ENCODE peak calls at places on chromosomes 4 and X, in ten cellular contexts. D is lower leg skin, Q is ovary, G is endothelial cell of umbilical vein, T is heart left ventricle, C is GM12891, E is tibial nerve, K is IMR-90, Y is body of pancreas, M is GM12892. V is an unnamed sample.

GRCh38 chr4:66899422-66900065 is 645.8 kb downstream of the CENPC start:
- DNase-seq in D (no peak), Q (peak; percentile 11), G (no peak), T (no peak), C (no peak), E (no peak), K (no peak), Y (no peak), M (no peak), V (no peak)

GRCh38 chrX:150844016-150844415 is 54.5 kb downstream of the CD99L2 start:
- DNase-seq in D (no peak), Q (no peak), G (no peak), T (no peak), C (no peak), E (no peak), K (no peak), Y (no peak), M (no peak), V (no peak)

GRCh38 chrX:16785247-16786138 is 773 bp upstream of the TXLNG start:
- DNase-seq in D (peak; percentile 18), Q (peak; percentile 33), G (no peak), T (peak; percentile 36), C (no peak), E (peak; percentile 5), K (no peak), Y (peak; percentile 30), M (no peak), V (no peak)

GRCh38 chr4:48943387-48943786 is 36.8 kb upstream of the OCIAD2 start:
- DNase-seq in D (no peak), Q (no peak), G (no peak), T (no peak), C (no peak), E (no peak), K (no peak), Y (no peak), M (no peak), V (no peak)

GRCh38 chrX:30150196-30150895 is 65.0 kb upstream of the MAGEB2 start:
- DNase-seq in D (no peak), Q (no peak), G (no peak), T (no peak), C (no peak), E (no peak), K (peak; percentile 36), Y (no peak), M (no peak), V (no peak)

GRCh38 chr4:149555146-149555545 is 260.5 kb downstream of the IQCM start:
- DNase-seq in D (no peak), Q (no peak), G (no peak), T (no peak), C (no peak), E (no peak), K (no peak), Y (no peak), M (no peak), V (no peak)

GRCh38 chrX:104018126-104018525 is 4.6 kb upstream of the H2BW1 start:
- DNase-seq in D (no peak), Q (no peak), G (no peak), T (no peak), C (no peak), E (no peak), K (peak; percentile 8), Y (no peak), M (no peak), V (no peak)

GRCh38 chrX:9464435-9465371 is at the start of gene TBL1X:
- DNase-seq in D (peak; percentile 14), Q (peak; percentile 68), G (peak; percentile 32), T (peak; percentile 69), C (peak; percentile 32), E (peak; percentile 8), K (peak; percentile 19), Y (peak; percentile 31), M (peak; percentile 44), V (peak; percentile 80)

DNA sequence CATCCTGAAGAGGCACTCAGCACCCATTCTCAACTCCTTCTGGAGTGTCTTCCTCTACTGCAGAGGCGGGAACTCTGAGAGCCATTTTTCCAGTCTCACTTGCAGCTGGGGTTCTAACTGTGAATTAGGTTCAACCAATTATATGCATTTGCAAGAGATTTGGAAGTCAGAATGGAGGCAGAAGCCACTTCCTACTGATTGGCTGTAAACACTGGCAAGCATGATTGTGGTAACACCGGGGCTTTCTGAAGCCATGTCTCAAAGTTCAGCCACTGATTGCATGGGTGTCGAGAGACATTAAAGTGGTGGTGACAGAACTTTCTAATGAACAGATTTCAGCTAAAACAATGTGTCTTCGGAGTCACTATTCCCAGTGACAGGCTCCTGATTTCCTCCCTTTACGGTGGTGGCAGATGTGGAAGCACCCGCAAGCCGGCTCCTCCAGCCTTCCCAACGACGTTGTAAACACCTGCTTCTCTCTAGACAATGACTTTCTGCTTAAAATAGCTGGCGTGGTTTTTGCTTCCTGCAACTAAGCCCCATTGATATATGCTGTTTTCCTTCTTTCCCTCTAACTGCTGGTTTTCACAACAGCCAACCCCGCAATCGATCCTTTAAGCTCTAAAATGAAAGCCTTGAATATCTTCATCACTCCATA is 92.0 kb downstream of the IRF2 start:
- DNase-seq in D (no peak), Q (no peak), G (peak; percentile 44), T (no peak), C (no peak), E (no peak), K (no peak), Y (no peak), M (no peak), V (no peak)
- TF ChIP-seq POLR2A in D (no peak), Q (no peak), G (no peak), T (no peak), C (peak; percentile 66), E (no peak), K (no peak), Y (no peak), M (peak; percentile 71), V (no peak)

DNA sequence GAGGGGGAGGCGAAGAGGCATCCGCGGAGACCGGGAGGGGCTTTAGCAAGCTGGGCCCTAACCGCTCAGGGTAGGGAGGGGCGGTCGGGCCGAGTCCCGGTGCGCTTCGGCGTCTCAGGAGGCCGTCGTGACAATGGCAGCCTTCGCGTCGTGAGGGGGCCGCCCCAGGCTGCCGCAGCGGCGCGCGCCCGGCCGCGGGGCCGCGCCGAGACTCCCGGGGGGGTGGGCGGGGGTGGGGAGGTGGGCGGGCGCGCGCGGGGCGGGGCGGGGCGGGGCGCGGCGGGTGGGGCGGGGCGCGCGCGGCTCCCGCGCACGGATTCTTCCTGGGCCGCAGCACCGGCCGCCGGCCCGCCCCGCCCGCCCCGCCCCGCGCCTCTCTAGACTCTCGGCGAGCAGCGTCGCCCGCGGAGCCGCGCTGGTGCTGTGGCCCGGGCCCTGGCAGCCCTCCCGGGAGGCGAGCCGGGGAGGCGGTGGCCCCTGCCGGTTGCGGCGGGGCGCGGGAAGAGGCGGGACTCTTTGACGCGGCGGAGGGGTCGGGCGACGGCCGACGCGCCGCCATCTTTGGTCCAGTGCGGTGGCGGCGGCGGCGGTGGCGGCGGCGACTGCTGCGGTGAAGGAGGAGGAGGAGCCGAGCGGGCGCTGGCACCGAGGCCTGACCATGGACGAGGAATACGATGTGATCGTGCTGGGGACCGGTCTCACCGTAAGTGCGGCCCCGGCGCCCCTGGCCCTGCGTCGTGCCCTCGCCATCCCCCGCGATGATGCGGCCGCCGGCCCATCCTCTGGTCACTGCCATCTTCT is at the start of gene GDI1:
- DNase-seq in D (no peak), Q (peak; percentile 56), G (no peak), T (peak; percentile 61), C (peak; percentile 75), E (no peak), K (peak; percentile 22), Y (peak; percentile 47), M (peak; percentile 85), V (peak; percentile 84)
- TF ChIP-seq POLR2A in D (no peak), Q (peak; percentile 55), G (no peak), T (no peak), C (no peak), E (peak; percentile 59), K (no peak), Y (no peak), M (peak; percentile 40), V (peak; percentile 27)

GRCh38 chrX:47191331-47191730 is 2.3 kb upstream of the UBA1 start:
- DNase-seq in D (no peak), Q (no peak), G (peak; percentile 9), T (no peak), C (no peak), E (no peak), K (no peak), Y (peak; percentile 24), M (no peak), V (peak; percentile 36)

GRCh38 chrX:47189906-47190305 is 3.7 kb upstream of the UBA1 start:
- DNase-seq in D (no peak), Q (no peak), G (no peak), T (no peak), C (no peak), E (no peak), K (no peak), Y (no peak), M (no peak), V (no peak)

GRCh38 chrX:47193475-47194241 is at the start of gene UBA1:
- DNase-seq in D (peak; percentile 92), Q (peak; percentile 98), G (peak; percentile 95), T (peak; percentile 97), C (peak; percentile 72), E (peak; percentile 95), K (peak; percentile 95), Y (peak; percentile 94), M (peak; percentile 92), V (peak; percentile 95)

GRCh38 chrX:47191806-47192401 is 1.7 kb upstream of the UBA1 start:
- DNase-seq in D (no peak), Q (no peak), G (no peak), T (no peak), C (no peak), E (no peak), K (no peak), Y (no peak), M (no peak), V (no peak)

DNA sequence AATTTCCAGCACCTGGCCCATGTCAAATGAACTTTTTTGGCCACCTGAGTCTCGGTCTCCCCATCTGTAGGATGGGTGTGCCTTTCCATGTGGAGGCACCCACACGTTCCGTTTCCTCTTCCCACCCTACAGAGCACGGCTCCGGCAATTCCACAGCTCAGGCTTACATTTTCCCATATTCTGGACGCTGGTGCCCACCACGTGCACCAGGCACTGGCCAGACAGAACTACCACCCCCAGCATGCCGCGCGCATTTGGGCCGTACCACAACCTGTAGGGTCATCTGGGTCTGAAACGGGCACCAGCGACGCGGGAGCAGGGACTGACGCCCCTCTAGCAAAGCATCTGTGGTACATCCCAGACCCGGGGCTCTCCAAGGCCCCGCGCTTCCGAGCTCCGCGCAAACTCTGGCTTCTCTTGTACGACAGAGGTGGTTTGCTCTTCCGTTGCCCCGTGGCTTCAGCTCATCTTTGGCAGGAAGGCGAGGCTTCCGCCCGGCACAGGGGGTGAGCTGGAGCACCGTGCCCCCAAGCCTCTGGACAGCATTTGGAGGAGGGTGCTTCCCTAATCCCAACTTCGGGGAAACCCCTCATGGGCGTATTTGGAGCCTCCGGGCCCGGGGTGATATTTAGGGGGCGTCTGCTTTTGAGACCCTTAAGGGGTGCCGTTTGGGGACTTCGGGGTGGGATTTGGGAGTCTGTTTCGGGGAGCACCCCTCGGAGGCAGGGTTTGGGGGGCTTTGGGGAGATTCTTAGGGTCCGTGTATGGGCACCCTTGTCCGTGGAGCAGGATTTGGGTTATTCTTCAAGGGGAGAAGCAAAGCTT is 3.0 kb upstream of the UBA1 start:
- DNase-seq in D (peak; percentile 79), Q (peak; percentile 86), G (peak; percentile 88), T (peak; percentile 90), C (peak; percentile 79), E (peak; percentile 70), K (peak; percentile 92), Y (peak; percentile 83), M (peak; percentile 82), V (peak; percentile 94)
- TF ChIP-seq POLR2A in D (no peak), Q (no peak), G (peak; percentile 68), T (no peak), C (peak; percentile 47), E (peak; percentile 36), K (peak; percentile 66), Y (no peak), M (peak; percentile 86), V (peak; percentile 57)

GRCh38 chr4:73341454-73341853 is 62.6 kb upstream of the ALB start:
- DNase-seq in D (no peak), Q (peak; percentile 36), G (peak; percentile 34), T (no peak), C (peak; percentile 5), E (no peak), K (peak; percentile 53), Y (peak; percentile 69), M (peak; percentile 2), V (peak; percentile 41)

GRCh38 chr4:73335717-73336116 is 68.4 kb upstream of the ALB start:
- DNase-seq in D (no peak), Q (no peak), G (no peak), T (no peak), C (no peak), E (no peak), K (no peak), Y (no peak), M (no peak), V (no peak)
- TF ChIP-seq POLR2A in D (no peak), Q (no peak), G (no peak), T (no peak), C (no peak), E (no peak), K (no peak), Y (no peak), M (no peak), V (no peak)